ENCODE peak calls at places on chromosomes 12 and 14, in seven cellular contexts. N is neural crest cell, Y is endodermal cell, S is GM20000, Z is bronchial epithelial cell, T is neural progenitor cell, J is thoracic aorta. M is an unnamed sample.

GRCh38 chr14:73943083-73943482 is 6.8 kb downstream of the FAM161B start:
- DNase-seq in T (no peak), J (no peak), N (no peak), Y (no peak), Z (peak; percentile 77), S (no peak), M (no peak)

GRCh38 chr12:63875703-63876102 is 31.2 kb downstream of the SRGAP1 start:
- DNase-seq in J (no peak), S (no peak), Z (no peak), T (no peak), Y (no peak), N (no peak), M (no peak)

GRCh38 chr12:69508581-69508980 is 38.4 kb downstream of the FRS2 start:
- DNase-seq in S (no peak), Z (no peak), N (no peak), J (no peak), T (no peak), Y (no peak), M (no peak)

GRCh38 chr12:94149781-94150482 is 1.6 kb downstream of the PLXNC1 start:
- DNase-seq in Z (no peak), T (peak; percentile 84), Y (peak; percentile 89), S (peak; percentile 68), N (no peak), J (no peak), M (peak; percentile 64)

GRCh38 chr14:70357985-70358384 is 1.5 kb downstream of the COX16 start:
- DNase-seq in S (no peak), J (no peak), Y (no peak), T (no peak), N (no peak), Z (no peak), M (no peak)

GRCh38 chr14:102568115-102568614 is 24.3 kb upstream of the RCOR1 start:
- DNase-seq in Y (peak; percentile 89), Z (peak; percentile 80), J (no peak), N (no peak), T (no peak), S (no peak), M (no peak)

GRCh38 chr14:86402547-86402946 is 872.6 kb downstream of the FLRT2 start:
- DNase-seq in Z (no peak), T (no peak), Y (no peak), J (no peak), S (no peak), N (no peak), M (no peak)

GRCh38 chr12:112347521-112347920 is 34.7 kb downstream of the HECTD4 start:
- DNase-seq in T (no peak), J (no peak), Y (no peak), S (peak; percentile 44), N (no peak), Z (peak; percentile 58), M (no peak)

GRCh38 chr12:52876371-52876770 is 27.6 kb upstream of the KRT78 start:
- DNase-seq in Y (peak; percentile 52), Z (peak; percentile 95), T (no peak), S (no peak), J (no peak), N (no peak), M (no peak)

GRCh38 chr14:22836301-22837058 is at the start of gene MMP14:
- DNase-seq in Y (peak; percentile 87), J (peak; percentile 77), S (no peak), T (peak; percentile 48), Z (peak; percentile 50), N (peak; percentile 28), M (peak; percentile 66)

GRCh38 chr12:16583991-16584745 is 21.8 kb downstream of the LMO3 start:
- DNase-seq in S (no peak), T (no peak), Y (no peak), J (no peak), Z (peak; percentile 99), N (no peak), M (no peak)

GRCh38 chr12:68841717-68842116 is 33.7 kb downstream of the MDM2 start:
- DNase-seq in Y (no peak), Z (no peak), N (no peak), J (no peak), S (no peak), T (no peak), M (no peak)

GRCh38 chr12:3832738-3833137 is 40.5 kb downstream of the PARP11 start:
- DNase-seq in T (no peak), J (no peak), Z (peak; percentile 51), S (no peak), Y (no peak), N (no peak), M (no peak)

GRCh38 chr14:81516941-81517797 is 16.5 kb downstream of the SEL1L start:
- DNase-seq in J (no peak), S (no peak), Y (peak; percentile 66), Z (no peak), T (peak; percentile 32), N (no peak), M (no peak)

GRCh38 chr12:77214136-77214535 is 148.8 kb upstream of the E2F7 start:
- DNase-seq in J (no peak), Z (no peak), S (no peak), Y (no peak), T (no peak), N (no peak), M (no peak)

GRCh38 chr12:112149596-112149995 is 24.2 kb downstream of the TRAFD1 start:
- DNase-seq in Z (peak; percentile 84), J (no peak), Y (peak; percentile 38), N (no peak), T (no peak), S (no peak), M (no peak)

GRCh38 chr12:9798008-9798619 is 29.2 kb upstream of the KLRF1 start:
- DNase-seq in T (peak; percentile 82), S (peak; percentile 62), J (no peak), Y (peak; percentile 90), Z (peak; percentile 84), N (no peak), M (no peak)

GRCh38 chr14:50001146-50001998 is 108.5 kb downstream of the ARF6 start:
- DNase-seq in Y (peak; percentile 82), S (peak; percentile 70), N (no peak), Z (peak; percentile 92), J (no peak), T (no peak), M (no peak)

GRCh38 chr12:124480469-124481256 is 86.7 kb downstream of the NCOR2 start:
- DNase-seq in N (no peak), J (no peak), Z (no peak), S (peak; percentile 87), T (no peak), Y (no peak), M (peak; percentile 72)

GRCh38 chr12:130486146-130486435 is 148.4 kb downstream of the PIWIL1 start:
- DNase-seq in Z (no peak), Y (no peak), N (no peak), S (no peak), J (no peak), T (no peak), M (no peak)

GRCh38 chr12:19575307-19576243 is 136.3 kb downstream of the AEBP2 start:
- DNase-seq in Y (no peak), J (no peak), N (no peak), T (no peak), S (no peak), Z (peak; percentile 47), M (no peak)

GRCh38 chr14:68824517-68825347 is 31.9 kb upstream of the ZFP36L1 start:
- DNase-seq in S (peak; percentile 60), Z (peak; percentile 51), Y (peak; percentile 97), N (peak; percentile 90), T (peak; percentile 90), J (peak; percentile 40), M (peak; percentile 92)

GRCh38 chr12:15757553-15758255 is 31.5 kb downstream of the EPS8 start:
- DNase-seq in J (peak; percentile 6), T (no peak), Z (peak; percentile 95), N (no peak), S (no peak), Y (peak; percentile 73), M (no peak)

GRCh38 chr14:21536395-21537087 is 10.4 kb upstream of the SALL2 start:
- DNase-seq in N (no peak), J (no peak), T (peak; percentile 84), Z (no peak), S (no peak), Y (peak; percentile 75), M (no peak)

GRCh38 chr12:122749569-122750332 is 2.9 kb upstream of the DENR start:
- DNase-seq in N (no peak), T (peak; percentile 35), Y (peak; percentile 80), Z (no peak), J (no peak), S (no peak), M (no peak)

GRCh38 chr14:35247777-35248475 is 44.3 kb upstream of the PSMA6 start:
- DNase-seq in J (no peak), Z (no peak), N (no peak), S (no peak), T (no peak), Y (no peak), M (no peak)

GRCh38 chr14:33259764-33260163 is 321.1 kb downstream of the NPAS3 start:
- DNase-seq in T (no peak), Z (no peak), J (no peak), S (no peak), Y (no peak), N (no peak), M (no peak)

GRCh38 chr14:74670726-74671125 is 42.2 kb downstream of the AREL1 start:
- DNase-seq in N (no peak), J (no peak), Z (no peak), Y (no peak), S (no peak), T (no peak), M (no peak)

GRCh38 chr12:54489857-54490256 is 7.7 kb upstream of the NCKAP1L start:
- DNase-seq in J (no peak), N (no peak), T (no peak), Y (no peak), S (no peak), Z (no peak), M (no peak)

GRCh38 chr14:82872494-82872893 is 1338.8 kb upstream of the SEL1L start:
- DNase-seq in Z (no peak), S (no peak), N (peak; percentile 9), T (peak; percentile 54), J (no peak), Y (peak; percentile 84), M (peak; percentile 45)
- TF ChIP-seq CTCF in Z (no peak), S (no peak), N (peak; percentile 58), T (peak; percentile 62), J (no peak), Y (peak; percentile 80), M (peak; percentile 35)

DNA sequence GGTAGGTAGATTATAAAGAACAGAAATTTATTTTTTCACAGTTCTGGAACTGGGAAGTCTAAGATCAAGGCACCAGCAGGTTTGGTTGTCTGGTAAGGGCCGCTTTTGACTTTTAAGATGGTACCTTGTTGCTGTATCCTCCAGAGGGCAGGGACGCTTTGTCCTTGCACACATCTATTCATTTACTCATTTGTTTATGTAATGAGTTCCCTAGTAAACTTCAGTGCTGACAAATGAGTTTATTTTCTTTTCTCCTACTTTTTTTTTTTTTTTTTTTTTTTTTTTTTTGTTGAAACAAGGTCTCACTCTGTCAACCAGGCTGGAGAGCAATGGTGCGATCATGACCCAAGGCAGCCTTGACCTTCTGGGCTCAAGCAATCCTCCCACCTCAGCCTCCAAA is 195.7 kb downstream of the FBXL14 start:
- DNase-seq in N (no peak), Y (no peak), T (no peak), Z (no peak), S (no peak), J (no peak), M (no peak)
- TF ChIP-seq CTCF in N (no peak), Y (no peak), T (no peak), Z (no peak), S (peak; percentile 6), J (no peak), M (no peak)

GRCh38 chr12:20946732-20947131 is 136.2 kb downstream of the SLCO1B3 start:
- DNase-seq in Y (peak; percentile 83), Z (peak; percentile 8), T (peak; percentile 69), J (no peak), N (peak; percentile 35), S (peak; percentile 5), M (peak; percentile 42)
- TF ChIP-seq CTCF in Y (peak; percentile 98), Z (peak; percentile 35), T (peak; percentile 72), J (no peak), N (peak; percentile 75), S (peak; percentile 47), M (peak; percentile 83)

GRCh38 chr12:50224026-50224692 is 57.0 kb upstream of the CERS5 start:
- DNase-seq in S (no peak), Z (peak; percentile 84), T (peak; percentile 38), J (no peak), N (no peak), Y (peak; percentile 80), M (no peak)
- TF ChIP-seq CTCF in S (no peak), Z (no peak), T (no peak), J (no peak), N (no peak), Y (no peak), M (no peak)

M was measured in glutamatergic neuron.